ENCODE peak calls at places on chromosomes 13 and 19, in nine cellular contexts. One of them, this sample, is unnamed.

GRCh38 chr19:2761876-2762782 is 20.9 kb downstream of the SGTA start:
- DNase-seq in ascending aorta: no peak
- DNase-seq in brain microvascular endothelial cell: no peak
- DNase-seq in uterus: no peak
- DNase-seq in lower lobe of right lung: no peak
- DNase-seq in effector memory CD4-positive, alpha-beta T cell: no peak
- DNase-seq in cardiac muscle cell: no peak
- DNase-seq in psoas muscle: no peak
- DNase-seq in tibial artery: no peak
- DNase-seq in this sample: no peak

GRCh38 chr13:46844431-46844830 is 47.5 kb upstream of the ESD start:
- DNase-seq in tibial artery: no peak
- DNase-seq in effector memory CD4-positive, alpha-beta T cell: no peak
- DNase-seq in uterus: no peak
- DNase-seq in cardiac muscle cell: no peak
- DNase-seq in lower lobe of right lung: no peak
- DNase-seq in ascending aorta: no peak
- DNase-seq in brain microvascular endothelial cell: no peak
- DNase-seq in psoas muscle: no peak
- DNase-seq in this sample: no peak

GRCh38 chr19:49425178-49425577 is at the start of gene GFY:
- DNase-seq in psoas muscle: no peak
- DNase-seq in tibial artery: no peak
- DNase-seq in effector memory CD4-positive, alpha-beta T cell: no peak
- DNase-seq in ascending aorta: no peak
- DNase-seq in cardiac muscle cell: no peak
- DNase-seq in uterus: no peak
- DNase-seq in brain microvascular endothelial cell: no peak
- DNase-seq in lower lobe of right lung: no peak
- DNase-seq in this sample: no peak

GRCh38 chr13:30364133-30364532 is 56.8 kb upstream of the KATNAL1 start:
- DNase-seq in ascending aorta: no peak
- DNase-seq in psoas muscle: no peak
- DNase-seq in uterus: no peak
- DNase-seq in effector memory CD4-positive, alpha-beta T cell: no peak
- DNase-seq in cardiac muscle cell: no peak
- DNase-seq in brain microvascular endothelial cell: no peak
- DNase-seq in lower lobe of right lung: no peak
- DNase-seq in tibial artery: no peak
- DNase-seq in this sample: no peak

GRCh38 chr13:97757807-97758206 is 195.7 kb upstream of the IPO5 start:
- DNase-seq in effector memory CD4-positive, alpha-beta T cell: no peak
- DNase-seq in brain microvascular endothelial cell: peak
- DNase-seq in cardiac muscle cell: no peak
- DNase-seq in tibial artery: peak
- DNase-seq in ascending aorta: peak
- DNase-seq in psoas muscle: no peak
- DNase-seq in lower lobe of right lung: no peak
- DNase-seq in uterus: no peak
- DNase-seq in this sample: no peak

GRCh38 chr13:73865027-73865426 is 269.2 kb downstream of the KLF12 start:
- DNase-seq in effector memory CD4-positive, alpha-beta T cell: no peak
- DNase-seq in brain microvascular endothelial cell: no peak
- DNase-seq in cardiac muscle cell: no peak
- DNase-seq in uterus: no peak
- DNase-seq in lower lobe of right lung: no peak
- DNase-seq in ascending aorta: no peak
- DNase-seq in psoas muscle: no peak
- DNase-seq in tibial artery: no peak
- DNase-seq in this sample: no peak

GRCh38 chr13:27969073-27969865 is at the start of gene CDX2:
- DNase-seq in lower lobe of right lung: no peak
- DNase-seq in psoas muscle: no peak
- DNase-seq in tibial artery: no peak
- DNase-seq in effector memory CD4-positive, alpha-beta T cell: no peak
- DNase-seq in brain microvascular endothelial cell: no peak
- DNase-seq in cardiac muscle cell: no peak
- DNase-seq in uterus: no peak
- DNase-seq in ascending aorta: peak
- DNase-seq in this sample: no peak

GRCh38 chr19:31676271-31677004 is 327.2 kb upstream of the TSHZ3 start:
- DNase-seq in tibial artery: no peak
- DNase-seq in effector memory CD4-positive, alpha-beta T cell: no peak
- DNase-seq in lower lobe of right lung: no peak
- DNase-seq in brain microvascular endothelial cell: no peak
- DNase-seq in uterus: no peak
- DNase-seq in ascending aorta: no peak
- DNase-seq in psoas muscle: no peak
- DNase-seq in cardiac muscle cell: peak
- DNase-seq in this sample: peak

GRCh38 chr13:106568225-106569003 is 477 bp upstream of the ARGLU1 start:
- DNase-seq in uterus: no peak
- DNase-seq in tibial artery: no peak
- DNase-seq in brain microvascular endothelial cell: no peak
- DNase-seq in cardiac muscle cell: no peak
- DNase-seq in ascending aorta: no peak
- DNase-seq in lower lobe of right lung: no peak
- DNase-seq in psoas muscle: no peak
- DNase-seq in effector memory CD4-positive, alpha-beta T cell: no peak
- DNase-seq in this sample: no peak

GRCh38 chr19:9917322-9917721 is 19.0 kb downstream of the OLFM2 start:
- DNase-seq in lower lobe of right lung: no peak
- DNase-seq in ascending aorta: peak
- DNase-seq in tibial artery: no peak
- DNase-seq in effector memory CD4-positive, alpha-beta T cell: no peak
- DNase-seq in uterus: peak
- DNase-seq in psoas muscle: no peak
- DNase-seq in cardiac muscle cell: peak
- DNase-seq in brain microvascular endothelial cell: peak
- DNase-seq in this sample: peak

GRCh38 chr19:3407556-3408516 is 41.5 kb downstream of the NFIC start:
- DNase-seq in brain microvascular endothelial cell: peak
- DNase-seq in cardiac muscle cell: no peak
- DNase-seq in lower lobe of right lung: no peak
- DNase-seq in tibial artery: peak
- DNase-seq in psoas muscle: peak
- DNase-seq in uterus: peak
- DNase-seq in ascending aorta: peak
- DNase-seq in effector memory CD4-positive, alpha-beta T cell: no peak
- DNase-seq in this sample: no peak

GRCh38 chr19:6779204-6779603 is 6.7 kb downstream of the VAV1 start:
- DNase-seq in lower lobe of right lung: no peak
- DNase-seq in tibial artery: no peak
- DNase-seq in uterus: no peak
- DNase-seq in psoas muscle: no peak
- DNase-seq in ascending aorta: no peak
- DNase-seq in cardiac muscle cell: no peak
- DNase-seq in effector memory CD4-positive, alpha-beta T cell: no peak
- DNase-seq in brain microvascular endothelial cell: no peak
- DNase-seq in this sample: no peak

GRCh38 chr13:33204130-33204927 is 81.2 kb downstream of the STARD13 start:
- DNase-seq in effector memory CD4-positive, alpha-beta T cell: no peak
- DNase-seq in ascending aorta: peak
- DNase-seq in tibial artery: peak
- DNase-seq in brain microvascular endothelial cell: peak
- DNase-seq in lower lobe of right lung: no peak
- DNase-seq in psoas muscle: peak
- DNase-seq in cardiac muscle cell: no peak
- DNase-seq in uterus: peak
- DNase-seq in this sample: no peak

DNA sequence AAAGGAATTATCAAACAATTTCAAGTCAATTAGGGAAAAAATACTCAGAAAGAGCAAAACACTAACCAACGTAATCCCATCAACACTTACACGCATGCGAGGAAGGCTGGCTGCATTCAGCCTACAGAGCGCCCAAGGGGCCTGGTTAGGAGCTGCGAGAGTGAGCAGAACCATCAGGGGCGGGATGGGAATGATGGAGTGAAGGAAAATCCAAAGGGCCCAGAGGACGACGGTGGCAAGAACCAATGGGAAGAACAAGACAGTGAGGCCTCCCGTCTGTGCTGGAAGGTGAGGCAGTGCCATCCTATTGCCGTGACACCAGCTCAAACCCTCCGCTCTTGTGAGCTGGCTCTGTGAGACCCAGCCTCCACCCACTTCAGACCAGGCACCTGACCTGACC is 253.0 kb downstream of the IRS2 start:
- DNase-seq in uterus: no peak
- DNase-seq in psoas muscle: no peak
- DNase-seq in cardiac muscle cell: no peak
- DNase-seq in effector memory CD4-positive, alpha-beta T cell: no peak
- DNase-seq in ascending aorta: no peak
- DNase-seq in brain microvascular endothelial cell: no peak
- DNase-seq in tibial artery: no peak
- DNase-seq in lower lobe of right lung: no peak
- DNase-seq in this sample: peak
- H3K4me3 ChIP-seq in uterus: no peak
- H3K4me3 ChIP-seq in psoas muscle: no peak
- H3K4me3 ChIP-seq in cardiac muscle cell: no peak
- H3K4me3 ChIP-seq in effector memory CD4-positive, alpha-beta T cell: no peak
- H3K4me3 ChIP-seq in ascending aorta: no peak
- H3K4me3 ChIP-seq in brain microvascular endothelial cell: no peak
- H3K4me3 ChIP-seq in tibial artery: no peak
- H3K4me3 ChIP-seq in lower lobe of right lung: no peak
- H3K4me3 ChIP-seq in this sample: no peak

DNA sequence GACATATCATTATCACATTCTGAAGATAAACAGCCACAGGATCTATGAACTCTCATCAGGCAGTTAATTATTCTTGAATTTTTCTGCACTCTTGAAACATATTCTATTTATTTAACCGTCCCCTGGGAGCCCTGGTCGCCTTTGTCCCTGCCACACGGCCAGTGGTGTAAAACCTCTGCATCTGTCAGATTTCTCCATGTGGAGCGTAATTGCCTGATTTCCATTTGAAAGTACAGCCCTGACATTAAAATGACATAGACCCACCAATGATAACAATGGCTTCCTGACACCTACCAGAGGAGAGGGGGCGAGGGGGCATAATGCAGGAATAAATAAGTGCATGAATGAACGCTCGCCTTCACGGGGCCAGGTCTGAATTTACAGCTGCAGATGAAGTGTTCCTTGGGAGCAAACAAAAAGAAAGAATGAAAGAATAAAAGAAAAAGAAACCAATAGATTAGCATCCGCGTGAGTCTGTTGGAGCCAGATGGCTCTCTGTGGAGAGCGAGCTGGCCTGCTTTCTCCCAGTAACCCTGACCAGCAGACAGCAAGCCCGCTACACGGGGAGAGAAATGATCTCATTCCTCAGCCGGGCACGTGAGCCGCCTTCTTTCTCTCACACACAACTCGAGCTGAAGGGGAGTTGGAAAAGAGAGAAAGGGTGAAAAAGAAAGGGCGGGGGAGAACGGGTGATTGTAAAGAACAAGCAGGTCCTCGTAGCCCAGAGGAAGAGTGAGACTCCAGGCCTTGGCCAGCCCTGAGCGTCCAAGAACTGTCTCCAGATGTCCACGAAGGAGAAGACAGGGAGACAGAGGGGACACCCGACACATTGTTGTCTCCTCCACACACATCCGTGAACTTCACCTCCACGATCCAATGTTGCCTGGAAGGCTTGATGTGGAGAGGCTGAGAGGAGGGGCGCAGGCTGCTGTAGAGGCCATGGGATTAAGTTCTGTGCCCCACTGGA is 81.2 kb downstream of the RNASEH2B start:
- DNase-seq in uterus: peak
- DNase-seq in psoas muscle: peak
- DNase-seq in effector memory CD4-positive, alpha-beta T cell: no peak
- DNase-seq in tibial artery: no peak
- DNase-seq in cardiac muscle cell: peak
- DNase-seq in ascending aorta: peak
- DNase-seq in lower lobe of right lung: no peak
- DNase-seq in brain microvascular endothelial cell: peak
- DNase-seq in this sample: no peak
- H3K4me3 ChIP-seq in uterus: no peak
- H3K4me3 ChIP-seq in psoas muscle: no peak
- H3K4me3 ChIP-seq in effector memory CD4-positive, alpha-beta T cell: no peak
- H3K4me3 ChIP-seq in tibial artery: peak
- H3K4me3 ChIP-seq in cardiac muscle cell: no peak
- H3K4me3 ChIP-seq in ascending aorta: peak
- H3K4me3 ChIP-seq in lower lobe of right lung: no peak
- H3K4me3 ChIP-seq in brain microvascular endothelial cell: peak
- H3K4me3 ChIP-seq in this sample: no peak

DNA sequence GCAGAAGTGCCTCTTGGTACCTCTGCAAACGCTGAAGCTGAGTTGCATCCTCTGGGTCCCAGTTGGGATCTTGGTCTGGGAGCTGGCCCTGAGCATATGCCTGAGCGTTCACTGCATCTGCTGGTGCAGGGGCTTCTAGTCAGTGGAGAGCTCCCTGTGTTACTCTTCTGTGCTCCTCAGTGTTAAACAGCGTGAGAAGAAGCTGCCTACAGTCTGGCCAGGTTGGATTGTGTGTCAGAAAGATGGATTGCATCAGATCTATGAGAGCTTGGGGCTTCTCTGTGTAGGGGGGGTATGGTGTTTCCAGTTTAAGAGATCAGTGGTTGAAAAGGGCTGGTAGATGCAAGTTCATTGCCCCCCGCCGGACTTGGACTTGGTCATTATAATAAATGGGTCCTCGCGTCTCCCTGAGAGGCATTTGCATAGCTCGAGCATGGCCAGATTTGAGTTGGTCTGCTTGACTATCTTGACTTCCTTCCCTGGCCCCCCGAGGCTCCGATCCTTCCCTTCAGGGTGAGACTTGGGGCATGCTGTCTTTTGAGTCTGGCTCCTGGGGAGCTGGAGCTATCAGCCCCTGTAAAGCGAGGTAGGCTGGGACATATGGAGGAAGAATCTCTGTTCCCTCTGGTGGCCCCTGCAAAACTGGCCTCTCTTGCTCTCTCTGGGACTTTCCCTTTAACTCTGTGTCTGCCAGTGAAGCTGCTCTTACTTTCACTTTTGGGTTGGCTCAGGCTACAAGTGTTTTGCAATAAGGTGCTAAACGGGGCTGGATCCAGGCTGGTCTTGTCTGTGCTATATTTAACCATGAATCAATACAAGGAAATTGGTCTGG is 52.9 kb downstream of the OR10H4 start:
- DNase-seq in lower lobe of right lung: no peak
- DNase-seq in tibial artery: no peak
- DNase-seq in brain microvascular endothelial cell: peak
- DNase-seq in uterus: no peak
- DNase-seq in cardiac muscle cell: no peak
- DNase-seq in effector memory CD4-positive, alpha-beta T cell: peak
- DNase-seq in psoas muscle: no peak
- DNase-seq in ascending aorta: peak
- DNase-seq in this sample: peak
- H3K4me3 ChIP-seq in lower lobe of right lung: peak
- H3K4me3 ChIP-seq in tibial artery: peak
- H3K4me3 ChIP-seq in brain microvascular endothelial cell: peak
- H3K4me3 ChIP-seq in uterus: peak
- H3K4me3 ChIP-seq in cardiac muscle cell: no peak
- H3K4me3 ChIP-seq in effector memory CD4-positive, alpha-beta T cell: peak
- H3K4me3 ChIP-seq in psoas muscle: peak
- H3K4me3 ChIP-seq in ascending aorta: peak
- H3K4me3 ChIP-seq in this sample: peak

DNA sequence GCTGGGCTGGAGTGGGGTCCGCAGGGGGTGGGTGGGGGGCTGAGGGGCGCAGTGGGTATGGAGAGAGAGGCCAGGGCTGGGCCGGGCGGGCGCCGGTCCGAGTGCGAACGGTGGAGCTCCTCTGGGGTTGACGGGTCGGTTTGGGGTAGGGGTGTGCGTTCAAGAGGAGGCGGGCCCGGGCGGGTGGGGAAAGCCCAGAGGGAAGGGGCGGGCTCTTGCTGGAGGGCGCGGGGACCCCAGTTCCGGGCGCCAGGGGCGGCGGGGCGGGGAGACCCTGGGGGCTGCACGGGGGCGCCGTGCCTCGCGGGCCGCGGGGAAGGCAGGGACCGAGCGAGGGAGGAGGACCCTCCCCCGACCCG is 8.0 kb upstream of the SHISA7 start:
- DNase-seq in lower lobe of right lung: no peak
- DNase-seq in tibial artery: no peak
- DNase-seq in uterus: no peak
- DNase-seq in psoas muscle: no peak
- DNase-seq in cardiac muscle cell: no peak
- DNase-seq in effector memory CD4-positive, alpha-beta T cell: no peak
- DNase-seq in brain microvascular endothelial cell: no peak
- DNase-seq in ascending aorta: no peak
- DNase-seq in this sample: no peak
- H3K4me3 ChIP-seq in lower lobe of right lung: no peak
- H3K4me3 ChIP-seq in tibial artery: no peak
- H3K4me3 ChIP-seq in uterus: no peak
- H3K4me3 ChIP-seq in psoas muscle: no peak
- H3K4me3 ChIP-seq in cardiac muscle cell: peak
- H3K4me3 ChIP-seq in effector memory CD4-positive, alpha-beta T cell: no peak
- H3K4me3 ChIP-seq in brain microvascular endothelial cell: no peak
- H3K4me3 ChIP-seq in ascending aorta: peak
- H3K4me3 ChIP-seq in this sample: no peak

This sample was measured in SJSA1.